ENCODE peak calls at places on chromosomes 2 and 18, in nine cellular contexts. T is sigmoid colon, R is K562, E is A549, M is esophagus muscularis mucosa, I is tibial nerve, L is transverse colon, J is HepG2, U is stomach. V is an unnamed sample.

GRCh38 chr2:147843421-147843863 is 1.4 kb upstream of the ACVR2A start:
- DNase-seq in T (no peak), R (no peak), E (no peak), M (no peak), I (no peak), L (no peak), J (no peak), U (no peak), V (no peak)

GRCh38 chr2:183244300-183244849 is 120.1 kb downstream of the NUP35 start:
- DNase-seq in T (no peak), R (no peak), E (no peak), M (no peak), I (no peak), L (no peak), J (no peak), U (no peak), V (no peak)

GRCh38 chr18:23982154-23983071 is 32.1 kb upstream of the TTC39C start:
- DNase-seq in T (peak), R (no peak), E (peak), M (peak), I (no peak), L (peak), J (no peak), U (no peak), V (peak)

GRCh38 chr2:65046633-65047407 is 9.4 kb upstream of the CEP68 start:
- DNase-seq in T (no peak), R (no peak), E (no peak), M (no peak), I (no peak), L (no peak), J (no peak), U (no peak), V (no peak)

GRCh38 chr2:238489896-238490295 is 63.2 kb downstream of the ASB1 start:
- DNase-seq in T (no peak), R (no peak), E (no peak), M (peak), I (no peak), L (no peak), J (no peak), U (no peak), V (peak)

GRCh38 chr2:238945433-238946150 is 97.7 kb downstream of the TWIST2 start:
- DNase-seq in T (peak), R (peak), E (peak), M (peak), I (peak), L (peak), J (peak), U (peak), V (peak)

GRCh38 chr2:119691651-119692245 is 12.7 kb downstream of the TMEM177 start:
- DNase-seq in T (peak), R (no peak), E (no peak), M (no peak), I (no peak), L (no peak), J (peak), U (no peak), V (no peak)

GRCh38 chr2:194867328-194867727 is 789.7 kb upstream of the SLC39A10 start:
- DNase-seq in T (no peak), R (no peak), E (peak), M (no peak), I (no peak), L (no peak), J (no peak), U (no peak), V (no peak)

GRCh38 chr2:176405477-176405876 is 136.2 kb downstream of the MTX2 start:
- DNase-seq in T (no peak), R (no peak), E (no peak), M (no peak), I (no peak), L (no peak), J (no peak), U (no peak), V (no peak)

GRCh38 chr18:11739893-11740292 is 50.8 kb downstream of the GNAL start:
- DNase-seq in T (no peak), R (no peak), E (no peak), M (no peak), I (no peak), L (no peak), J (no peak), U (no peak), V (no peak)

GRCh38 chr2:6864938-6865345 is 765 bp downstream of the CMPK2 start:
- DNase-seq in T (peak), R (no peak), E (peak), M (no peak), I (no peak), L (peak), J (no peak), U (peak), V (peak)

GRCh38 chr18:21162786-21163185 is 51.2 kb upstream of the ROCK1 start:
- DNase-seq in T (no peak), R (no peak), E (no peak), M (no peak), I (no peak), L (no peak), J (no peak), U (no peak), V (no peak)

GRCh38 chr18:44700652-44701051 is 20.0 kb downstream of the SETBP1 start:
- DNase-seq in T (peak), R (no peak), E (no peak), M (no peak), I (no peak), L (peak), J (no peak), U (peak), V (peak)

GRCh38 chr2:160679686-160680085 is 186.1 kb upstream of the RBMS1 start:
- DNase-seq in T (no peak), R (no peak), E (no peak), M (peak), I (no peak), L (no peak), J (no peak), U (no peak), V (no peak)

GRCh38 chr2:223943561-223944008 is 1.6 kb downstream of the WDFY1 start:
- DNase-seq in T (no peak), R (no peak), E (peak), M (no peak), I (no peak), L (peak), J (peak), U (no peak), V (no peak)

GRCh38 chr2:37676274-37676673 is 4.8 kb upstream of the CDC42EP3 start:
- DNase-seq in T (no peak), R (no peak), E (peak), M (no peak), I (no peak), L (no peak), J (no peak), U (no peak), V (no peak)

GRCh38 chr2:207845202-207845864 is 75.6 kb upstream of the FZD5 start:
- DNase-seq in T (no peak), R (no peak), E (peak), M (no peak), I (no peak), L (no peak), J (peak), U (no peak), V (no peak)

GRCh38 chr18:72672364-72673151 is 128.4 kb upstream of the CBLN2 start:
- DNase-seq in T (no peak), R (peak), E (peak), M (no peak), I (no peak), L (no peak), J (peak), U (no peak), V (no peak)

GRCh38 chr18:43278401-43278800 is 1.1 kb upstream of the SYT4 start:
- DNase-seq in T (no peak), R (no peak), E (no peak), M (no peak), I (no peak), L (no peak), J (no peak), U (no peak), V (no peak)

GRCh38 chr2:33372940-33373553 is 103.4 kb upstream of the RASGRP3 start:
- DNase-seq in T (no peak), R (peak), E (peak), M (no peak), I (no peak), L (no peak), J (peak), U (no peak), V (no peak)

GRCh38 chr18:76565238-76566173 is 70.5 kb upstream of the ZNF516 start:
- DNase-seq in T (peak), R (peak), E (peak), M (peak), I (peak), L (peak), J (peak), U (peak), V (peak)

GRCh38 chr18:79531926-79532689 is 136.4 kb downstream of the NFATC1 start:
- DNase-seq in T (peak), R (no peak), E (no peak), M (no peak), I (peak), L (peak), J (no peak), U (no peak), V (peak)

GRCh38 chr2:289362-290089 is 1.6 kb upstream of the ALKAL2 start:
- DNase-seq in T (no peak), R (peak), E (peak), M (no peak), I (no peak), L (peak), J (no peak), U (peak), V (peak)

GRCh38 chr2:195320416-195320973 is 336.5 kb upstream of the SLC39A10 start:
- DNase-seq in T (no peak), R (no peak), E (peak), M (no peak), I (no peak), L (no peak), J (no peak), U (no peak), V (no peak)

GRCh38 chr18:48616484-48617255 is 77.8 kb downstream of the CTIF start:
- DNase-seq in T (no peak), R (no peak), E (no peak), M (no peak), I (no peak), L (no peak), J (no peak), U (no peak), V (no peak)

GRCh38 chr18:75209952-75210261 is 690 bp upstream of the TSHZ1 start:
- DNase-seq in T (no peak), R (no peak), E (no peak), M (no peak), I (no peak), L (no peak), J (no peak), U (no peak), V (no peak)

GRCh38 chr2:27888790-27889189 is 1.4 kb downstream of the RBKS start:
- DNase-seq in T (no peak), R (no peak), E (no peak), M (no peak), I (no peak), L (no peak), J (no peak), U (no peak), V (no peak)

GRCh38 chr18:13375302-13376255 is 157.0 kb downstream of the LDLRAD4 start:
- DNase-seq in T (peak), R (no peak), E (peak), M (peak), I (peak), L (no peak), J (no peak), U (no peak), V (no peak)

GRCh38 chr2:206585335-206585734 is 57.0 kb upstream of the FAM237A start:
- DNase-seq in T (no peak), R (no peak), E (no peak), M (no peak), I (no peak), L (no peak), J (no peak), U (no peak), V (no peak)

GRCh38 chr2:138032334-138032733 is 68.1 kb downstream of the HNMT start:
- DNase-seq in T (no peak), R (no peak), E (no peak), M (no peak), I (no peak), L (no peak), J (peak), U (no peak), V (no peak)

GRCh38 chr2:164606557-164606956 is 14.7 kb downstream of the GRB14 start:
- DNase-seq in T (no peak), R (no peak), E (no peak), M (no peak), I (no peak), L (no peak), J (no peak), U (no peak), V (no peak)

GRCh38 chr2:37326285-37326684 is 1.7 kb upstream of the PRKD3 start:
- DNase-seq in T (peak), R (no peak), E (peak), M (no peak), I (no peak), L (no peak), J (no peak), U (no peak), V (peak)

GRCh38 chr2:177282787-177283533 is 18.4 kb upstream of the NFE2L2 start:
- DNase-seq in T (no peak), R (no peak), E (no peak), M (no peak), I (no peak), L (no peak), J (no peak), U (no peak), V (no peak)

GRCh38 chr18:48797841-48798255 is 152.9 kb downstream of the SMAD7 start:
- DNase-seq in T (peak), R (peak), E (no peak), M (no peak), I (no peak), L (peak), J (no peak), U (no peak), V (no peak)

GRCh38 chr2:17309741-17310339 is 208.4 kb downstream of the RAD51AP2 start:
- DNase-seq in T (no peak), R (peak), E (peak), M (no peak), I (no peak), L (peak), J (peak), U (peak), V (no peak)

DNA sequence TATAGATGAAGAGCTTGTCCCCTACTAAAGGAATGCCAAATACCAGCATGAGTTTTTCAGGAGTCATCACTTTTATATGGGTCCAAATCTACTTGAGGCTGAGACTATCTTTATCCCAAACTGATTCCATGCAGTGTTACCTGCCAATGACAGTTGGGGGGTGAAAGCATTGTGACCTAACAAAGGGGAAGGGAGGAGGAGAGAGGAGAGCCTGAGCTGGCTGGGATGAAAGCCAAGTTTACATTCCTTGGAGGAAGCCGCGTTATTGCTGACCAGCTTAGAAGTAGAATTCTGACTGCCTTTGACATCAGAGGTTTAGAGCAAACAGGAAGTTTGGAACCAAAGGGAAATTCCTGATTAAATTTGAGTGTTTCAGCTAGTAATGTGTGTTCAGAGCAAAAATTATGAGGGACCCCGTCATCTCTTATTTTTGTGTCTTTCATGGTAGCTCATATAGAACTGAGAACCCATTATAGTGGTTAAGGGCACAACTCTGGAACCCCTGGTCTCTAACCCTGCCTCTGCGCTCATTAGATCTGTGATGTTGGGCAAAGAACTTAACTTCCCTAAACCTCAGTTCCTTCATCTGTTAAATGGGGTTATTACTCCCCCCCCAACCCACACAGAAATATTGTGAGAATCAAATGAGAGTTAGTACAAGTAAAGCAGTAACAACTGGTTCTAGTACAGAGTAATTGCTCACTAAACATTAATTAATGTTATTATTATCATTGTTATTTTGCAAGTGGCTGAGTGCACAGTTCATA is 199.3 kb upstream of the EPAS1 start:
- DNase-seq in T (peak), R (no peak), E (peak), M (no peak), I (no peak), L (peak), J (peak), U (peak), V (peak)
- TF ChIP-seq EP300 in T (peak), R (no peak), E (peak), M (no peak), I (peak), L (no peak), J (no peak), U (no peak), V (no peak)

DNA sequence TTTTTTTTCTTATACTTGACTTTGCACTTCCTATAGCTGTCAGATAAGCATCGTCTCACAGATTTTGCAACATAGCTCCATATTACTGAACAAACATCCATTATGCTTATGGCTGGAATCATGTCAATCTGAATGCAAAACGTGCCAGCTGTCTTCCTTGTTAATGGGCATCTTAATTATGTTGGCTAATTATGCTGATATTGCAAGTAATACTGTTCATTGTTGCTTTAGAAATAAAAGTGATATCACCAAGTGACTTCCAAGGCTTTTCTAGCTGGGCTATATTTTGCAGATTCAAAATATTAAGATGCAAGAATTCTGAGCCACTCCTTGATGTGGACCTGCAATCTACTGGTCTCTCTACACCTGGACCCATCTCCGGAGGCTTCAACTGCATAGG is 176.8 kb downstream of the ARL4C start:
- DNase-seq in T (no peak), R (no peak), E (no peak), M (no peak), I (no peak), L (no peak), J (no peak), U (no peak), V (no peak)
- TF ChIP-seq CTCF in T (no peak), R (no peak), E (no peak), M (no peak), I (no peak), L (no peak), J (no peak), U (no peak), V (no peak)

GRCh38 chr2:241073166-241074064 is 28.7 kb downstream of the MTERF4 start:
- DNase-seq in T (peak), R (no peak), E (no peak), M (no peak), I (no peak), L (no peak), J (no peak), U (peak), V (no peak)

GRCh38 chr2:241074065-241074818 is 27.8 kb downstream of the MTERF4 start:
- DNase-seq in T (peak), R (no peak), E (no peak), M (no peak), I (no peak), L (no peak), J (no peak), U (no peak), V (no peak)

GRCh38 chr2:241072553-241073165 is 29.4 kb downstream of the MTERF4 start:
- DNase-seq in T (no peak), R (no peak), E (no peak), M (no peak), I (peak), L (no peak), J (no peak), U (peak), V (peak)

GRCh38 chr2:241072151-241072550 is 29.9 kb downstream of the MTERF4 start:
- DNase-seq in T (peak), R (no peak), E (no peak), M (no peak), I (no peak), L (no peak), J (no peak), U (no peak), V (no peak)

DNA sequence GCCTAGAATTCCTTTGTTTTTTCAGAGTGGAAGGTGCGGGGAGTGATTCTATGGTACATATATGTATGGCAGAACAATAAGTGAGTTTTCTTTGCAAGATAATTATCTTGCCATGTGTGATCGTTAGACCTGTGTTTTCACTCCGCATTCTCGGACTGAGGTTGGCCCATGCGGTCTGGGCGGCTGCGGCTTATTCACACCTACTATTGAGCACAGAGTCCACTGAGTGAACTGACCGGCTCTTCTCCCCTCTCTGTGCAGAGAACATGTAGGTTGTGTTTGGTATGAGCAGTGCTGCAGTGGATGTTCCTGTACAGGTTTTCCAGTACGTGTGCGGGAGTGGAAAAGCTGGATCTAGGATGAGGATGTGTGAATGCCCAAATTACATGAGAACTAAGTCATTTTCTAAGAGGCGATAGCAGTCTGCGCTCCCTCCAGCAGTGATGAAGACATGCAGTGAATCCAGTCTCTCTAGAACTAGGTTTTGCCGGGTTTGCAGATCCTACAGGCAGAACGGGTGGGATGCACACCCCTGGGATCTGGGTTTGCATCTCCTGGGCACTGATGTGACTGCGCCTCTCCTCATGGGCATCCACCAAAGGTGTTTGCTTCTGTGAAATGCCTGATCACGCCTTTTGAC is 27.1 kb downstream of the MTERF4 start:
- DNase-seq in T (no peak), R (no peak), E (no peak), M (no peak), I (peak), L (no peak), J (no peak), U (no peak), V (no peak)
- TF ChIP-seq EP300 in T (no peak), R (no peak), E (no peak), M (no peak), I (no peak), L (no peak), J (no peak), U (no peak), V (no peak)

GRCh38 chr2:231670892-231671616 is 37.3 kb upstream of the PTMA start:
- DNase-seq in T (peak), R (peak), E (peak), M (no peak), I (no peak), L (peak), J (no peak), U (peak), V (no peak)
- TF ChIP-seq CTCF in T (no peak), R (peak), E (peak), M (peak), I (no peak), L (peak), J (peak), U (peak), V (no peak)

GRCh38 chr2:9091819-9092218 is 88.3 kb upstream of the MBOAT2 start:
- DNase-seq in T (no peak), R (no peak), E (no peak), M (no peak), I (no peak), L (no peak), J (no peak), U (no peak), V (no peak)
- TF ChIP-seq EP300 in T (no peak), R (no peak), E (no peak), M (no peak), I (no peak), L (no peak), J (no peak), U (no peak), V (no peak)

GRCh38 chr2:219537657-219538487 is 5.7 kb downstream of the CHPF start:
- DNase-seq in T (no peak), R (no peak), E (no peak), M (no peak), I (no peak), L (no peak), J (peak), U (no peak), V (peak)
- TF ChIP-seq CTCF in T (no peak), R (no peak), E (no peak), M (no peak), I (no peak), L (no peak), J (peak), U (no peak), V (no peak)

DNA sequence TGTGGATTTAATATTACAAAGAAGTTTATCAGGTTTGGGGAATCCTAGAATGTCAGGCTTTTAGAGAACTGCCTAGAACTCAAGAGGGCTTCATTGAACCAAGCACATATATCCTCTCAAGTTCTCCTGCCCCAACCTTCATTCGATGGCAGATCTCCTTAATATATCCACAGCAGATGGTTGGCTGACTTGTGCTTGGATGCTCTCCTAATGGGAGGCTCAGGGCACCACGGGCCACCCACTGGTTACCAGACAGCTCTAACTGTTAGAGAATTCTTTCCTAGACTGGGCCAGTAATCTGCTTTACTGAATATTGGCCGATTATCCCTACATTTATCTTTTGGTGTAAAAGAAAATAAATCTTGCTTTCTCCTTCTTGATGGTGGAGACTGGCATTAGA is 87.2 kb upstream of the ATP8B1 start:
- DNase-seq in T (no peak), R (no peak), E (no peak), M (no peak), I (no peak), L (no peak), J (no peak), U (no peak), V (no peak)
- TF ChIP-seq EP300 in T (no peak), R (no peak), E (no peak), M (no peak), I (no peak), L (no peak), J (no peak), U (no peak), V (no peak)